ENCODE peak calls at places on chromosomes 13 and 19, in four cellular contexts. W is A549, B is stomach, A is lower leg skin. I is an unnamed sample.

GRCh38 chr19:54190942-54191670 is at the start of gene TSEN34:
- DNase-seq in B (peak), W (no peak), A (peak), I (peak)

GRCh38 chr19:43784981-43785808 is 4.4 kb upstream of the KCNN4 start:
- DNase-seq in A (peak), B (peak), W (peak), I (peak)

GRCh38 chr13:110797230-110797877 is 83.9 kb downstream of the ING1 start:
- DNase-seq in A (no peak), B (no peak), W (no peak), I (no peak)

GRCh38 chr13:82758056-82758455 is 1124.2 kb downstream of the SLITRK1 start:
- DNase-seq in A (no peak), W (peak), B (no peak), I (peak)

GRCh38 chr13:113083402-113084061 is 22.1 kb upstream of the F7 start:
- DNase-seq in W (peak), A (peak), B (no peak), I (peak)

GRCh38 chr19:8592231-8593009 is 15.2 kb upstream of the MYO1F start:
- DNase-seq in A (peak), B (peak), W (peak), I (peak)

GRCh38 chr19:39843919-39844793 is 2.0 kb downstream of the FBL start:
- DNase-seq in W (peak), A (no peak), B (no peak), I (no peak)

GRCh38 chr13:79541426-79542049 is 60.6 kb downstream of the NDFIP2 start:
- DNase-seq in W (peak), A (no peak), B (no peak), I (no peak)

GRCh38 chr19:56856822-56857221 is 16.3 kb upstream of the PEG3 start:
- DNase-seq in B (no peak), A (no peak), W (no peak), I (no peak)

GRCh38 chr13:43044720-43045301 is 21.4 kb downstream of the DNAJC15 start:
- DNase-seq in B (no peak), W (no peak), A (no peak), I (no peak)

GRCh38 chr13:80038371-80038770 is 302.6 kb downstream of the SPRY2 start:
- DNase-seq in W (no peak), B (no peak), A (no peak), I (no peak)

GRCh38 chr19:46134527-46134926 is 10.0 kb upstream of the IGFL3 start:
- DNase-seq in W (no peak), B (no peak), A (no peak), I (no peak)

GRCh38 chr19:33674575-33675367 is 53.0 kb downstream of the CHST8 start:
- DNase-seq in W (no peak), A (no peak), B (peak), I (no peak)

GRCh38 chr19:10769533-10770491 is 51.9 kb downstream of the DNM2 start:
- DNase-seq in A (peak), B (peak), W (peak), I (no peak)

GRCh38 chr13:106109391-106109791 is 426.1 kb downstream of the EFNB2 start:
- DNase-seq in W (no peak), A (no peak), B (no peak), I (no peak)

GRCh38 chr13:60329221-60329983 is 67.6 kb upstream of the TDRD3 start:
- DNase-seq in W (peak), A (no peak), B (peak), I (peak)

GRCh38 chr19:30324982-30325381 is 47.2 kb upstream of the ZNF536 start:
- DNase-seq in B (peak), A (no peak), W (no peak), I (no peak)

GRCh38 chr19:823565-824121 is 1.9 kb upstream of the PLPPR3 start:
- DNase-seq in W (no peak), B (no peak), A (no peak), I (peak)

GRCh38 chr19:821976-822773 is 420 bp upstream of the PLPPR3 start:
- DNase-seq in B (no peak), W (no peak), A (no peak), I (no peak)

GRCh38 chr19:827314-827709 is 325 bp upstream of the AZU1 start:
- DNase-seq in W (no peak), A (no peak), B (no peak), I (no peak)

GRCh38 chr19:825897-826640 is 1.6 kb upstream of the AZU1 start:
- DNase-seq in A (no peak), W (no peak), B (no peak), I (no peak)

GRCh38 chr19:824885-825284 is 2.8 kb upstream of the AZU1 start:
- DNase-seq in B (no peak), W (no peak), A (no peak), I (no peak)
- TF ChIP-seq POLR2A in B (no peak), W (no peak), A (no peak), I (no peak)

DNA sequence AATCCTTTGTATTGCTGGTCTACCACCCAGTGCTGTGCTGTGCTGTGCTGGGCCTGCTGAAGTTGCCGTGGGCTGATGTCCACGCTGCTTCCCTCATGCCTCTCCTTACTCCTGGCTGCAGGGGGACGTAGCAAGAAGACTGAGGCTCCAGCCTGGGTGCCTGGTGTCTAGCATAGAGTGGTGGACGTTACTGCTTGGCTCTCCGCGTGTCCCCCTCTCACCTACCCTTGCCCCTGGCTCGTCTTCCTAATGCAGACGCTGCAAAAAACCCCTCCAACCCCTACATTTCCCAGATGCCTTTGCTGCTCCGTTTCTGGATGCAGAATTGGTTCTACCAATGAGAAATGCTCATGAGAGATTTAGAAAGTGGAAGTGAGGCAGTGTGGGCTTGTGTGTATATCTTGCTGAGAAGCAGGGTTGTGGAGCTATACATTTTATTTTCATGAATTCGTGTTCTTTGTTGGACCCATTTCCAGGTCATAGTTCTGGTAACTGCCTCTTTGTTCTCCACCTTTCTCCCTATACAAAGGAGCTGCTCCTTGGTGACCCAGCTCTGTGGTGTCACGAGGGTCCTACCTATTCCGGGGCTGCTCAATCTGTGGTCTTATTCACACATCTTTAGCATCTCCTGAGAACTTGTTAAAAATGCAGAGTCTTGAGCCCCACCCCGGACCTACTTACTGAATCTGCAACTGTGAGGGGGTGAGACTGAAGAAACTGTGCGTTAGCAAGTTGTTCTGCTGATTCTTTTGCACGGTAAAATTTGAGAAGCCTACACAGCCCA is 7.9 kb upstream of the DENND1C start:
- DNase-seq in W (no peak), B (no peak), A (no peak), I (no peak)
- TF ChIP-seq POLR2A in W (no peak), B (no peak), A (no peak), I (no peak)

DNA sequence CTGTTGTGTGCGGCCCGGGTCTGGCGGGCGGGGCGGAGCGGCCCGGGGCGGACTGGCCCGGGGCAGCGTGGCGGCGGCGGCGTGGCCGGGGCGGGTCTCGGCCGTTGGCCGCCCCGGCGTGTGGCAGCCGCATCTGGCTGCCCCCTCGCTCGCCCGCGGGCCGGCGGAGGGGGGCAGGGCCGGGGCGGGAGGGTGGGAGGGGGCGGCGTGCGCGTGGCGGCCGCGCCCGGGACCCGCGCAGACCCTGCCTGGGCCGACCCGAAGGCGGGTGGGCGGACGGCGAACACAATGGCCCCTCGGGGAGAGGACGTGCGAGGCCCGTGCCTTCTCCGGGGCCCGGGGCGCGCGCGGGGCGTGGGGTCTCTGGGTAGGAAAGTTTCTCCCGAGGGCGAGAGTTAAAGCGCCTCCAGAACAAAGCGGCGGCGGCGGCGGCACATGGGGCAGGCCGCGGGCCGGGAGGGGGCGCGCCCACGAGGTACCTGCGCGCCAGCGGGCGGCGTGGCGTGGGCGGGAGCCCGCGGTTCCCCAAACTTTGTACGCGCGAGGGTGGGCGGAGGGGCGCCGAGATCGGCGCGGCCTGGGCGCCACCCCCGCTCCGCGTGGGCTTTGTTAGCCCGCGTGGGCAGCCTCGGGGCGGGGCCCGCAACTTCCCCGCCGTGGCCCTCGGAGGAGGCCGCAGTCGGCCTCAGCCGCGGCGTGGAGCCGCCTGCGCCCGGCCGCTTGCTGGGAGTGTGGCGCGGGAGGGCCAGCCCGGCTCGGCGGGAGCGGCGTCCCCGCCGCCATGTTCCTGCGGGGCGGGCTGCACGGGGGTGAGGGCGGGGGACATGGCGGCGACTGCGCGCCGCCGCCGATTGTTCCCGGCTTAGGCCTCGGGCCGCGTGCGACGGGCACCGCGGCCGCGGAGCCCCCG is 764 bp downstream of the MIR17HG start:
- DNase-seq in W (peak), A (peak), B (peak), I (peak)
- TF ChIP-seq POLR2A in W (peak), A (no peak), B (no peak), I (no peak)

GRCh38 chr19:2611483-2612464 is 90.7 kb downstream of the GNG7 start:
- DNase-seq in W (no peak), A (no peak), B (no peak), I (no peak)

GRCh38 chr19:2608602-2608922 is 93.9 kb downstream of the GNG7 start:
- DNase-seq in W (no peak), B (no peak), A (no peak), I (no peak)

GRCh38 chr19:2609389-2610116 is 92.9 kb downstream of the GNG7 start:
- DNase-seq in W (no peak), B (no peak), A (no peak), I (no peak)

GRCh38 chr19:2612619-2613249 is 89.8 kb downstream of the GNG7 start:
- DNase-seq in B (no peak), A (no peak), W (no peak), I (no peak)

GRCh38 chr19:2610637-2611482 is 91.6 kb downstream of the GNG7 start:
- DNase-seq in A (peak), B (peak), W (peak), I (peak)
- TF ChIP-seq POLR2A in A (no peak), B (no peak), W (no peak), I (peak)

DNA sequence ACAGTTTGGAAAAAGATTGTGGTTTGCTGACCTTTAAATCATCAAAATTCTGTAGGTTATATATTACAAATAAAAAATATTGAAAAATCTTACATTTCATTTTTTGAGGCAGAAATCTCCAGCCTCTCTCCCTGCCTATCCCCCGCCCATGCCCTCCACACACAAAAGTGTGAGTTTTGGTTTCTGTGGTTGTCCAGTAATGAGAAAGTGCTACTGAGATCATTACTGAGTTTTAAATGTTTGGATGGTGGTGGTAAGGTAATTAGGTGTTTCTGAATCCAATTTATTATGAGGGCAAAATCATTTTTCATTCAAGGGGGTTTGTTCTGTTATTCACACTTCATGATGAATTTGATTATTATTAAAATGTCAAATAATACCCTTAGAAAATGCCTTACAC is 448.0 kb upstream of the SLC10A2 start:
- DNase-seq in B (no peak), W (no peak), A (no peak), I (no peak)
- TF ChIP-seq POLR2A in B (no peak), W (no peak), A (no peak), I (no peak)